ENCODE peak calls at places on chromosomes 16 and 17, in eight cellular contexts. J is effector memory CD8-positive, alpha-beta T cell; F is NCI-H510A; X is AG04450; A is posterior vena cava; C is stimulated activated CD8-positive, alpha-beta memory T cell treated with anti-CD3 and anti-CD28 coated beads, Interleukin-12 subunit alpha, Interleukin-12 subunit beta, amount 100 ng/mL, for 4 hours; M is hepatic stellate cell; D is neural progenitor cell. Q is an unnamed sample.

GRCh38 chr17:17757391-17757791 is 76.1 kb downstream of the RAI1 start:
- DNase-seq in M (no peak), F (peak), D (no peak), A (no peak), J (no peak), X (no peak), C (no peak), Q (no peak)

GRCh38 chr17:1399366-1399678 is 700 bp downstream of the YWHAE start:
- DNase-seq in C (no peak), D (no peak), M (no peak), F (no peak), X (no peak), A (no peak), J (no peak), Q (peak)

GRCh38 chr17:72097144-72097543 is 23.7 kb upstream of the SOX9 start:
- DNase-seq in J (no peak), M (no peak), F (no peak), C (no peak), A (no peak), D (no peak), X (no peak), Q (no peak)

GRCh38 chr17:61504697-61505096 is 52.5 kb downstream of the TBX4 start:
- DNase-seq in C (no peak), M (peak), F (no peak), D (no peak), X (peak), J (no peak), A (no peak), Q (no peak)

GRCh38 chr17:61000911-61001310 is 323.3 kb downstream of the BCAS3 start:
- DNase-seq in X (peak), M (peak), D (peak), F (no peak), A (no peak), C (no peak), J (no peak), Q (no peak)

GRCh38 chr16:56998861-56999260 is 9.5 kb downstream of the NLRC5 start:
- DNase-seq in C (no peak), D (peak), J (no peak), M (no peak), A (peak), X (no peak), F (no peak), Q (no peak)

GRCh38 chr16:31143036-31143888 is 6.6 kb downstream of the PRSS36 start:
- DNase-seq in J (no peak), D (no peak), C (no peak), F (no peak), X (no peak), A (no peak), M (no peak), Q (no peak)

GRCh38 chr17:65678534-65678933 is 117.1 kb upstream of the AXIN2 start:
- DNase-seq in F (peak), D (no peak), J (no peak), C (no peak), M (no peak), A (no peak), X (no peak), Q (no peak)

GRCh38 chr16:20023190-20023589 is 50.5 kb downstream of the GPR139 start:
- DNase-seq in F (no peak), J (no peak), D (peak), C (no peak), X (no peak), A (no peak), M (no peak), Q (no peak)

GRCh38 chr16:53282975-53283946 is 151.0 kb upstream of the RBL2 start:
- DNase-seq in C (no peak), J (no peak), D (peak), A (no peak), X (peak), F (peak), M (peak), Q (no peak)

GRCh38 chr16:20868890-20869289 is 31.3 kb downstream of the DCUN1D3 start:
- DNase-seq in A (peak), F (no peak), C (no peak), X (no peak), J (no peak), M (peak), D (peak), Q (no peak)

GRCh38 chr16:66511615-66512500 is 38.1 kb downstream of the TK2 start:
- DNase-seq in M (peak), J (no peak), D (peak), C (no peak), F (no peak), A (peak), X (peak), Q (no peak)

GRCh38 chr16:56606688-56607618 is 1.4 kb upstream of the MT2A start:
- DNase-seq in D (no peak), M (peak), C (no peak), X (peak), J (no peak), F (no peak), A (peak), Q (no peak)

GRCh38 chr17:7824021-7824924 is 9.7 kb upstream of the KDM6B start:
- DNase-seq in D (no peak), F (no peak), J (no peak), C (no peak), A (no peak), X (no peak), M (no peak), Q (no peak)

GRCh38 chr17:43530303-43531081 is 15.6 kb downstream of the ETV4 start:
- DNase-seq in C (no peak), X (peak), J (no peak), F (peak), D (peak), M (peak), A (peak), Q (no peak)